ENCODE peak calls at places on chromosomes 16 and 17, in four cellular contexts. I is HCT116, R is SK-N-SH, Q is K562. B is an unnamed sample.

GRCh38 chr17:79154951-79155557 is 80.4 kb downstream of the ENGASE start:
- DNase-seq in I (no peak), R (peak), Q (no peak), B (no peak)

GRCh38 chr16:85724126-85724879 is 26.6 kb downstream of the C16orf74 start:
- DNase-seq in I (no peak), R (no peak), Q (no peak), B (no peak)

GRCh38 chr16:46976550-46976949 is 3.1 kb upstream of the DNAJA2 start:
- DNase-seq in I (no peak), R (no peak), Q (no peak), B (no peak)

GRCh38 chr17:964881-965280 is 14.7 kb downstream of the NXN start:
- DNase-seq in I (no peak), R (peak), Q (no peak), B (no peak)

GRCh38 chr17:38511126-38512108 is 83.2 kb downstream of the ARHGAP23 start:
- DNase-seq in I (no peak), R (no peak), Q (no peak), B (no peak)

GRCh38 chr17:22454070-22454999 is 762.0 kb downstream of the KCNJ18 start:
- DNase-seq in I (no peak), R (no peak), Q (peak), B (no peak)

GRCh38 chr16:28130099-28131088 is 66.9 kb upstream of the GSG1L start:
- DNase-seq in I (no peak), R (no peak), Q (no peak), B (peak)

GRCh38 chr16:24896439-24896838 is 50.7 kb downstream of the SLC5A11 start:
- DNase-seq in I (no peak), R (no peak), Q (no peak), B (no peak)

GRCh38 chr17:16378631-16379282 is 2.1 kb upstream of the UBB start:
- DNase-seq in I (no peak), R (no peak), Q (peak), B (no peak)

GRCh38 chr17:71068351-71068750 is 899.0 kb downstream of the KCNJ2 start:
- DNase-seq in I (no peak), R (no peak), Q (no peak), B (no peak)

GRCh38 chr16:80084614-80085013 is 456.2 kb upstream of the DYNLRB2 start:
- DNase-seq in I (no peak), R (no peak), Q (peak), B (peak)

GRCh38 chr17:41150026-41150425 is 401 bp upstream of the KRTAP4-5 start:
- DNase-seq in I (no peak), R (no peak), Q (no peak), B (no peak)

GRCh38 chr17:11644265-11645212 is 46.3 kb downstream of the DNAH9 start:
- DNase-seq in I (peak), R (peak), Q (peak), B (peak)

GRCh38 chr16:9092282-9092962 is 978 bp downstream of the HAPSTR1 start:
- DNase-seq in I (no peak), R (peak), Q (peak), B (no peak)

GRCh38 chr17:29149431-29150064 is 30.6 kb downstream of the MYO18A start:
- DNase-seq in I (no peak), R (no peak), Q (no peak), B (no peak)

GRCh38 chr16:70257391-70257790 is 5.7 kb upstream of the EXOSC6 start:
- DNase-seq in I (no peak), R (no peak), Q (no peak), B (no peak)

GRCh38 chr17:36128411-36128978 is 24.9 kb downstream of the CCL4 start:
- DNase-seq in I (no peak), R (no peak), Q (no peak), B (no peak)
- TF ChIP-seq JUND in I (no peak), R (no peak), Q (no peak), B (no peak)

DNA sequence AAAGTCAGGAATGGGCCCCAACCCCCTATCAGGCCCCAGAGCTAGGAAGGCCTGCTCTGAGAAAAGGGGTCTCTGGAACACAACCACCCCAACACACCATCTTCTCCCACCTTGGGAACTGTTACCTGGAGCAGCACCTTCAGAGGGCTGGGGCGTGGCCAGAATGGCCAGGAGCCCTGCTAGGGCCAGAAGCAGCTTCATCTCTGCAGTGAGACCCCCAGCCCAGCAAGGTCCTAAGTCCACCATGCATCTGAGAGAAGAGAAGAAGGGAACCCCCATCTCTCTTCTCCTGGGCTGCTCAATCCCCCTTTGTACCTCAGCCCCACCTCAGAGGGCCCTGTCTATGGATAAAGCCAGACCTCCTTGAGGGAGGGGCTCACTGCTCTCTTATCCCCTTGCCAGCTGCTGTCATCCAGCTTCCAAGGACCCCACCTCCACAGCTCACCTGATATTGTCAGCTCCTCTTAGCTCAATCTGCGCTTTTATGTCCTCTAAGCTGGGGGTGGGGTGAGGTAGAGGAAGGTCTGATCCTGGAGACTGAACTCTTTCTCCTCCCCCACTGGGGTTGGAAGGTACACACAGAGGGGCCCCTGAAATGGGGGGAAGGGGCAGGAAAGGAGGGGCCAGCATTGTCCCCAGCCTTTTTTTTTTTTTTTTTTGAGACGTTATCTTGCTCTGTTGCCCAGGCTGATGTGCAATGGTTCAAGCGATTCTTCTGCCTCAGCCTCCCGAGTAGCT is at the start of gene MPO:
- DNase-seq in I (no peak), R (peak), Q (peak), B (no peak)
- TF ChIP-seq JUND in I (no peak), R (no peak), Q (no peak), B (no peak)

DNA sequence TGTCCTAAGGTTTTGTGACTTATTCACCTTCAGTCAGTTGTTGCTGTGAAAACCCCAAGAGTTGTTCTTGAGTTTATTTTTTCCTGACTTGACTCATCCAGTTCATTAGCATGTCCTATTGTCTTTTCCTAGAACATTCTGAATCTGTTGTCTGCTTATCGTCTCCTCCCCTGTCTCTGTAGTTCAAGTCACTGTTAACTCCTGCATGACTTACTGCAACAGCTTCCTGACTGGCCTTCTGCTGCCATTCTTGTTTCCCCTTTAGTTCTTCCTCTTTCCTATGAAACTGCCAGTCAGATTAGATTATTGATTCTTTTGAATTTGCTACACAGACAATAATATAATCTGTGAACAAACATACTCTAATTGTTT is 161.5 kb downstream of the FTO start:
- DNase-seq in I (peak), R (no peak), Q (peak), B (no peak)
- TF ChIP-seq JUND in I (no peak), R (no peak), Q (peak), B (no peak)

GRCh38 chr17:63082952-63083351 is 116.9 kb downstream of the TANC2 start:
- DNase-seq in I (no peak), R (no peak), Q (no peak), B (no peak)
- TF ChIP-seq JUND in I (no peak), R (peak), Q (no peak), B (no peak)

DNA sequence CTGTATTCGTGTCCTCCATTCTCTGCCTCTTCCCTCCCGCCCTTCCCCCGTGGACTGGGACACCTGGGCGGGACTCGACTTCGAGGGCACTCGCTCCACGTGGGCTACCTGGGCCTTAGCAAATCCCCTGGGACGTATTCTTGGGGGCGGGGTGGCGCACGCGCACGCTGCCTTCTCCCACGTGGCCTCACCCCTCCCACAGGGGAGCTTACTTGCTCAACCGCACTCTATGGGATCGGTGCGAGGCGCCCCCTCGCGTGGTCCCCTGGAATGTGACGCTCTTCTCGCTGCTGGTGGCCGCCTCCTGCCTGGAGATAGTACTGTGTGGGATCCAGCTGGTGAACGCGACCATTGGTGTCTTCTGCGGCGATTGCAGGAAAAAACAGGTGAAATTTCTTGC is 3.5 kb downstream of the VMO1 start:
- DNase-seq in I (no peak), R (peak), Q (peak), B (no peak)
- TF ChIP-seq JUND in I (no peak), R (no peak), Q (no peak), B (no peak)

B was measured in T47D.